ENCODE peak calls at places on chromosome 13, in six cellular contexts. Y is HTR-8/SVneo, J is SJSA1, N is posterior cingulate gyrus, W is brain pericyte, T is astrocyte of the spinal cord. V is an unnamed sample.

GRCh38 chr13:109657395-109657794 is 129.0 kb downstream of the IRS2 start:
- DNase-seq in Y (no peak), J (peak; percentile 38), N (no peak), W (no peak), T (no peak), V (no peak)

GRCh38 chr13:25906211-25906661 is 145.6 kb downstream of the SHISA2 start:
- DNase-seq in Y (no peak), J (no peak), N (no peak), W (no peak), T (no peak), V (no peak)

GRCh38 chr13:33639158-33639557 is 178.8 kb upstream of the RFC3 start:
- DNase-seq in Y (no peak), J (no peak), N (no peak), W (no peak), T (no peak), V (no peak)

GRCh38 chr13:99955747-99956472 is 15.7 kb downstream of the ZIC5 start:
- DNase-seq in Y (no peak), J (no peak), N (no peak), W (no peak), T (peak; percentile 51), V (no peak)

GRCh38 chr13:65339236-65339635 is 1890.9 kb downstream of the PCDH9 start:
- DNase-seq in Y (no peak), J (no peak), N (no peak), W (no peak), T (peak; percentile 23), V (no peak)

GRCh38 chr13:79270859-79271258 is 135.2 kb downstream of the RBM26 start:
- DNase-seq in Y (no peak), J (no peak), N (no peak), W (no peak), T (no peak), V (no peak)

GRCh38 chr13:66775196-66775595 is 454.9 kb downstream of the PCDH9 start:
- DNase-seq in Y (no peak), J (no peak), N (no peak), W (no peak), T (no peak), V (no peak)

GRCh38 chr13:33743438-33744368 is 74.2 kb upstream of the RFC3 start:
- DNase-seq in Y (no peak), J (no peak), N (no peak), W (no peak), T (no peak), V (no peak)

GRCh38 chr13:109974354-109974753 is 188.0 kb upstream of the IRS2 start:
- DNase-seq in Y (no peak), J (no peak), N (no peak), W (no peak), T (no peak), V (no peak)

V was measured in CD14-positive monocyte.